ENCODE peak calls at places on chromosomes 5 and 9, in four cellular contexts. X is GM12891, T is HCT116, H is testis. B is an unnamed sample.

GRCh38 chr9:96202971-96203780 is 98.8 kb downstream of the HSD17B3 start:
- DNase-seq in X (no peak), T (no peak), H (no peak), B (no peak)

GRCh38 chr5:127909078-127909477 is 174.5 kb upstream of the SLC12A2 start:
- DNase-seq in X (no peak), T (peak; percentile 59), H (peak; percentile 22), B (peak; percentile 31)

GRCh38 chr5:134004626-134005414 is at the start of gene VDAC1:
- DNase-seq in X (peak; percentile 94), T (peak; percentile 56), H (peak; percentile 81), B (peak; percentile 83)

GRCh38 chr9:8429157-8429556 is 629.6 kb upstream of the DMAC1 start:
- DNase-seq in X (no peak), T (no peak), H (no peak), B (no peak)

GRCh38 chr9:121321039-121321503 is 49.0 kb downstream of the STOM start:
- DNase-seq in X (no peak), T (no peak), H (no peak), B (no peak)

GRCh38 chr5:87394407-87394806 is 18.3 kb downstream of the CCNH start:
- DNase-seq in X (no peak), T (no peak), H (no peak), B (no peak)

GRCh38 chr9:110640736-110641135 is 27.9 kb upstream of the MUSK start:
- DNase-seq in X (no peak), T (no peak), H (no peak), B (no peak)

GRCh38 chr9:93610206-93610605 is 33.8 kb downstream of the PHF2 start:
- DNase-seq in X (no peak), T (no peak), H (no peak), B (no peak)

DNA sequence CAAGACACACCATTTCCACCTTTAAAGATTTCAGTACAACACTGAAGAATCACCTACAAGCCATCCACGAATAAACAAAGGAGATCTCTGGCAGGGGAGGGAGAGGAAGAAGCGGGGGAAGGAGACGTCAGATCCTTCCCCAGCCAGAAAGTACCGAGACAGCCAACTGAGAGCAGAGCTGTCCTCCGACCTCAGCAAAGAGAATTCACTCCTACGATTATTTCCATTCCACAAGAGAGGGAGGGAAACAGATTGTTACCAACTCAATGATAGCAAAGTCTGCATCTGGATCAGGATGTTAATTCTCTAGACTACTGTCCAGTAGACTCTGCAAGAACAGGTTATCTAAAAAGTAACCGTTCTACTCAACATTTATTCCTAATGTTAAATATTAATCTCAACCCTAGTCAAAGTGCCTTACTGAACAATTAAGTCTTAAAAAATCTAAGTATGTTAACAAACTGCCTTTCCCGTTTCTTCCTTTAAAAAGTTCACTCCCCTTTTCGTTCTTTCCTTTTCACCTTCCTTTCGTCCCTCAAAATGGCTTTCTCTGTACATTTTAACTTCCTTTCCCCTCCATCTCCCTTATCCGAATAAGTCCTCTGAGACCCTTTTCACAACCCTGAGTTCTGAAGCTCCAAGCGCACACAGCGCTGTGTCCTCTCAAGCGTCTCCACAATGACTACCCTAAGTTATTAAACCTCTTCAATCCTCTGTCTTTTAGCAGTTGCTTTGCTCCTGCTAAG is 1.4 kb downstream of the CHD1 start:
- DNase-seq in X (no peak), T (no peak), H (peak; percentile 87), B (peak; percentile 55)
- TF ChIP-seq POLR2A in X (peak; percentile 92), T (no peak), H (no peak), B (peak; percentile 88)

GRCh38 chr5:40834849-40835787 is at the start of gene RPL37:
- DNase-seq in X (peak; percentile 77), T (peak; percentile 93), H (peak; percentile 97), B (peak; percentile 99)
- TF ChIP-seq POLR2A in X (peak; percentile 100), T (peak; percentile 97), H (peak; percentile 6), B (peak; percentile 99)

GRCh38 chr9:33164138-33164809 is 2.9 kb downstream of the B4GALT1 start:
- DNase-seq in X (no peak), T (no peak), H (no peak), B (peak; percentile 20)

GRCh38 chr9:33167084-33167948 is at the start of gene B4GALT1:
- DNase-seq in X (peak; percentile 82), T (peak; percentile 41), H (peak; percentile 96), B (peak; percentile 92)

GRCh38 chr9:33166263-33167083 is 663 bp downstream of the B4GALT1 start:
- DNase-seq in X (no peak), T (no peak), H (no peak), B (peak; percentile 87)

GRCh38 chr9:33163433-33164137 is 3.6 kb downstream of the B4GALT1 start:
- DNase-seq in X (no peak), T (no peak), H (peak; percentile 63), B (no peak)

GRCh38 chr9:33165263-33166151 is 1.6 kb downstream of the B4GALT1 start:
- DNase-seq in X (no peak), T (no peak), H (peak; percentile 74), B (peak; percentile 93)
- TF ChIP-seq POLR2A in X (peak; percentile 21), T (no peak), H (no peak), B (peak; percentile 90)

GRCh38 chr5:98929123-98929981 is 545 bp upstream of the CHD1 start:
- DNase-seq in X (peak; percentile 50), T (peak; percentile 90), H (peak; percentile 95), B (peak; percentile 96)
- TF ChIP-seq POLR2A in X (peak; percentile 97), T (peak; percentile 9), H (peak; percentile 92), B (peak; percentile 97)

GRCh38 chr9:72305102-72305546 is 59.9 kb downstream of the ZFAND5 start:
- DNase-seq in X (no peak), T (peak; percentile 95), H (peak; percentile 88), B (peak; percentile 65)
- TF ChIP-seq POLR2A in X (no peak), T (peak; percentile 6), H (no peak), B (no peak)

GRCh38 chr9:128066713-128067621 is at the start of gene NAIF1:
- DNase-seq in X (peak; percentile 84), T (peak; percentile 99), H (peak; percentile 99), B (peak; percentile 99)
- TF ChIP-seq POLR2A in X (no peak), T (no peak), H (no peak), B (peak; percentile 3)

DNA sequence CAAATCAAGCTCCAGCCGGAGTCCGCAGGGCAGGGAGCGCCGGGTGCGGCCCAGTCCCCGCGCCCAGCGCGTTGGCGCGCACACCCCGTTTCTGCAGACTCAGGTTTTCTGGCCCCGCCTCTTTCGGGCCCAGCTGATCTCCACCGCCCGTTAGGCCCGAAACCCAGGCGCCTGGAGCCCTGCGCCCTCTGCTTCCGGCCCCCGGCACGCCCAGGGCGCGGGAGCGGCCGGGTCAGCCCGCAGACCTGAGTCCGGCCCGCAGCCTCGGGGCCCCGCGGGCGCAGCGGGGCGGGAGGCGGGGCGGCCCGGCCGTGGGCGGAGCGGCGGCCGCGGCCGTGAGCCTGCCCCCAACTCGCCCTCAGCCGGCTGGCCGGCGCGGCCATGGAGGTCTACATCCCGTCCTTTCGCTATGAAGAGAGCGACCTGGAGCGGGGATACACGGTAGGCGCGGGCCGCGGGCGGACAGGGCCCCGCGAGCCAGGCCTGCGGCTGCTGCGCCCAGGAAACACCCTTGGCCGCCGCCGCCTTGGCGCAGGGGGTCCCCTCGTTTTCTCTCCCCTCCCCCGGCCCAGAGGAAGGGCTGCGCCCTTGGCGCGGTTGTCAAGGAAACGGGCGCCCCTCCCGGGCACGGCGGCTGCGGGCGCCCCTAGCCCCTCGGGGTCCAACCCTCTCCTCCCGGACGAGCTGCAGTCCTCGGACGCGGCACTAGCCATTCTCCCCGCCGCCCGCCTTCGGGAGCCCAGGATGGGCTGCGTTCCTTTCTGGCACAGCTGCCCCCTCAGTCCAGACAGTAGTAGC is at the start of gene SNX24:
- DNase-seq in X (peak; percentile 77), T (peak; percentile 34), H (peak; percentile 83), B (peak; percentile 94)
- TF ChIP-seq POLR2A in X (no peak), T (peak; percentile 72), H (no peak), B (peak; percentile 55)